ENCODE peak calls at places on chromosomes 11 and 22, in six cellular contexts. Z is HepG2, J is SK-N-SH, T is GM12878, V is H1, B is K562. H is an unnamed sample.

GRCh38 chr11:859394-860131 is 16.9 kb downstream of the TSPAN4 start:
- DNase-seq in Z (no peak), J (peak), T (no peak), V (no peak), B (peak), H (no peak)

GRCh38 chr11:100340416-100341323 is 346.4 kb upstream of the ARHGAP42 start:
- DNase-seq in Z (no peak), J (no peak), T (no peak), V (no peak), B (no peak), H (no peak)

GRCh38 chr11:44298862-44299261 is 11.1 kb downstream of the ALX4 start:
- DNase-seq in Z (no peak), J (no peak), T (no peak), V (no peak), B (peak), H (no peak)

GRCh38 chr11:129943036-129943435 is 47.7 kb upstream of the NFRKB start:
- DNase-seq in Z (peak), J (no peak), T (no peak), V (no peak), B (no peak), H (no peak)

GRCh38 chr11:128802358-128802981 is 64.6 kb downstream of the KCNJ1 start:
- DNase-seq in Z (no peak), J (peak), T (no peak), V (peak), B (peak), H (peak)

GRCh38 chr11:45935349-45936064 is 13.1 kb downstream of the LARGE2 start:
- DNase-seq in Z (no peak), J (no peak), T (no peak), V (no peak), B (no peak), H (no peak)

GRCh38 chr11:34427171-34427805 is 11.4 kb upstream of the CAT start:
- DNase-seq in Z (peak), J (peak), T (no peak), V (no peak), B (peak), H (peak)

GRCh38 chr11:35937751-35938150 is 6.1 kb upstream of the LDLRAD3 start:
- DNase-seq in Z (no peak), J (no peak), T (no peak), V (no peak), B (no peak), H (no peak)

GRCh38 chr11:34600339-34601084 is 20.4 kb upstream of the EHF start:
- DNase-seq in Z (peak), J (peak), T (no peak), V (no peak), B (peak), H (no peak)

GRCh38 chr22:49966041-49966715 is 5.6 kb downstream of the PIM3 start:
- DNase-seq in Z (no peak), J (peak), T (no peak), V (peak), B (no peak), H (no peak)

GRCh38 chr11:104538313-104538712 is 359.9 kb downstream of the CASP12 start:
- DNase-seq in Z (no peak), J (no peak), T (no peak), V (no peak), B (no peak), H (no peak)

GRCh38 chr11:104531075-104531474 is 367.1 kb upstream of the PDGFD start:
- DNase-seq in Z (peak), J (no peak), T (no peak), V (no peak), B (peak), H (no peak)

GRCh38 chr11:104529916-104530315 is 366.0 kb upstream of the PDGFD start:
- DNase-seq in Z (no peak), J (no peak), T (no peak), V (no peak), B (no peak), H (no peak)

GRCh38 chr11:104531894-104532293 is 366.4 kb downstream of the CASP12 start:
- DNase-seq in Z (no peak), J (no peak), T (no peak), V (no peak), B (no peak), H (no peak)

DNA sequence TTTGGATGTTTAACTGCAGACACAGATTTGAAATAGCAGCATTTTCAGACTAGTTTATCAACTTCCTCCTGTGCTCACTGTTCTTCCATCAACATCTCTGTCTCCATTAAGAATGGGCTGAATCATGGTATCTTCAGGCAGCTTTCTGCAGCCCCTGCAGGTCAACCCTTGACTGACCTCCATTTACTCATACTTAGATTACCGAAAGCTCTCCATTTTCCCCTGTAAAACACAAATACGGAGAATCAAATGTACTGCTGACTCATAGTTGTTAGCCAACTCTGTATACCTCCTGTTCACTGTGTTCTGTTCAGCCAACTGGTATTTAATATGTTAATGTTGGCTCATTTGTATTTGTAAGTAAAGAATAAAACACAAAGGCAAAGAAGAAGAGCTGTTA is 364.0 kb downstream of the CASP12 start:
- DNase-seq in Z (no peak), J (no peak), T (no peak), V (no peak), B (no peak), H (no peak)
- TF ChIP-seq GABPA in Z (no peak), J (no peak), T (no peak), V (no peak), B (no peak), H (no peak)

GRCh38 chr22:46619830-46620501 is at the start of gene GRAMD4:
- DNase-seq in Z (peak), J (peak), T (no peak), V (no peak), B (peak), H (peak)
- TF ChIP-seq GABPA in Z (no peak), J (no peak), T (no peak), V (no peak), B (no peak), H (no peak)

DNA sequence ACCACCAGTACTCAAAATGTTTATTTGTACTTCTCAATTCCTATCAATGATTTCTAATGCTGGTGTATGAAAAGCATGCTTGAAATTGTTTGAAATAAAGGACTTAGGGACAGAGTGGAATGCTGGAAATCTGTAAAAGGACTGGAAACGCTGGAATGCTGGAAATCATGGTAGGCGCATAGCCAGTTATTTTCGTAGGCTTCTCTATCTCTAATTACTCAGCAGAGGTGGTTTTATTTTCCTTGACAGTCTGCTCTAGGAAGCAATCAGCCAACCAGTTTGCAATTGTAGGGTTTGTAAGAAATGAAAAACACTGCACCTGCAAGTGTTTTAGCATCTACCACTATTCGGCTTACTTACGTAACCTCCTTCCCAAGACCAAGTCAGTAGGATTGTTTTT is 788 bp downstream of the LIN7C start:
- DNase-seq in Z (peak), J (no peak), T (no peak), V (no peak), B (no peak), H (no peak)
- TF ChIP-seq GABPA in Z (no peak), J (no peak), T (no peak), V (no peak), B (no peak), H (no peak)

GRCh38 chr22:31211862-31212730 is at the start of gene LIMK2:
- DNase-seq in Z (peak), J (peak), T (peak), V (peak), B (peak), H (peak)

GRCh38 chr22:31212783-31213626 is 907 bp downstream of the LIMK2 start:
- DNase-seq in Z (no peak), J (peak), T (no peak), V (peak), B (peak), H (no peak)

GRCh38 chr22:31206896-31207687 is 5.0 kb upstream of the LIMK2 start:
- DNase-seq in Z (no peak), J (no peak), T (no peak), V (no peak), B (no peak), H (no peak)

GRCh38 chr22:31211504-31211861 is 615 bp upstream of the LIMK2 start:
- DNase-seq in Z (no peak), J (no peak), T (no peak), V (no peak), B (no peak), H (no peak)

GRCh38 chr22:31210830-31211503 is 1.1 kb upstream of the LIMK2 start:
- DNase-seq in Z (peak), J (no peak), T (no peak), V (no peak), B (no peak), H (no peak)
- TF ChIP-seq GABPA in Z (peak), J (no peak), T (no peak), V (no peak), B (no peak), H (no peak)

DNA sequence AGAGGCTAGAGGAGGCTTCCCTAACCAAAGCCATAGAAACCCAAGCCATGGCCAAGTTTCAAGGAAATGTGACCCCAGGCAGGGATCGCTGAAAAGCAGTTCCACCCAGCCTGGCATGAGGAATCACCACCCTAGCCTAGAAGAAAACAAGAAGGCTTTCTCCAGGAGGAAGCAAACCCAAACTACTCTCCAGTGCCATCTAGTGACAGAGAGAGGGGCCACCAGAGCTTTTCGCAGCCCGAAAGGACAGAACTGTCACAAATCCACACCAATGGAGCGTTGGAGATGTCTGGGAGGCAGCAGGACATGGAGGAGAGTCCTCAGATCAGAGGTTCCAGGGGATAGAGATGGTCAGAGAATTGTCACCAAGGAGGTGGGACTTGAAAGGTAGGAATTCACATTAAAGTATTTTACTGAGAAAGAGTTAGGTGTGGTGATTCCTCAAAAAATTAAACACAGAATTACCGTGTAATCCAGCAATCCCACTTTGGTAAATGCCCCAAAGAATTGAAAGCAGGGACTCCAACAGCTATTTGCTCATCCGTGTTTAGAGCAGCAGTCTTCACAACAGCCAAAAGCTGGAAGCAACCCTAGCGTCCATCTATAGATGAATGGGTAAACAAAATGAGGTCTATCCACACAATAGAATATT is 67.3 kb upstream of the NUP50 start:
- DNase-seq in Z (peak), J (peak), T (no peak), V (peak), B (peak), H (peak)
- TF ChIP-seq GABPA in Z (no peak), J (no peak), T (no peak), V (peak), B (no peak), H (no peak)